ENCODE peak calls at places on chromosomes 11 and 22, in seven cellular contexts. One of them, this sample, is unnamed. For H3K4me1, the result is how much of the 10 kb centered on the place peaks cover.

GRCh38 chr22:30266445-30267381 is at the start of gene OSM:
- DNase-seq in pancreas: no peak
- DNase-seq in right cardiac atrium: peak
- DNase-seq in ovary: no peak
- DNase-seq in small intestine: no peak
- DNase-seq in BE2C: no peak
- DNase-seq in OCI-LY7: peak
- DNase-seq in this sample: no peak

GRCh38 chr11:36214976-36215687 is 74.1 kb downstream of the COMMD9 start:
- DNase-seq in pancreas: no peak
- DNase-seq in right cardiac atrium: no peak
- DNase-seq in ovary: no peak
- DNase-seq in small intestine: peak
- DNase-seq in BE2C: no peak
- DNase-seq in OCI-LY7: no peak
- DNase-seq in this sample: no peak

GRCh38 chr22:32341122-32341740 is 16.4 kb upstream of the RFPL3 start:
- DNase-seq in pancreas: no peak
- DNase-seq in right cardiac atrium: no peak
- DNase-seq in ovary: no peak
- DNase-seq in small intestine: no peak
- DNase-seq in BE2C: no peak
- DNase-seq in OCI-LY7: no peak
- DNase-seq in this sample: no peak

GRCh38 chr11:66454828-66455227 is 11.9 kb upstream of the PELI3 start:
- DNase-seq in pancreas: no peak
- DNase-seq in right cardiac atrium: no peak
- DNase-seq in ovary: no peak
- DNase-seq in small intestine: no peak
- DNase-seq in BE2C: no peak
- DNase-seq in OCI-LY7: no peak
- DNase-seq in this sample: no peak

GRCh38 chr22:19149047-19149883 is 827 bp downstream of the GSC2 start:
- DNase-seq in pancreas: peak
- DNase-seq in right cardiac atrium: no peak
- DNase-seq in ovary: no peak
- DNase-seq in small intestine: peak
- DNase-seq in BE2C: no peak
- DNase-seq in OCI-LY7: no peak
- DNase-seq in this sample: no peak

GRCh38 chr22:28547132-28547842 is 132.4 kb downstream of the TTC28 start:
- DNase-seq in pancreas: no peak
- DNase-seq in right cardiac atrium: no peak
- DNase-seq in ovary: no peak
- DNase-seq in small intestine: no peak
- DNase-seq in BE2C: no peak
- DNase-seq in OCI-LY7: no peak
- DNase-seq in this sample: no peak

GRCh38 chr11:112610996-112611795 is 350.0 kb upstream of the NCAM1 start:
- DNase-seq in pancreas: no peak
- DNase-seq in right cardiac atrium: no peak
- DNase-seq in ovary: no peak
- DNase-seq in small intestine: no peak
- DNase-seq in BE2C: peak
- DNase-seq in OCI-LY7: no peak
- DNase-seq in this sample: no peak

GRCh38 chr22:26894766-26895485 is 237.5 kb downstream of the MIAT start:
- DNase-seq in pancreas: no peak
- DNase-seq in right cardiac atrium: no peak
- DNase-seq in ovary: no peak
- DNase-seq in small intestine: no peak
- DNase-seq in BE2C: no peak
- DNase-seq in OCI-LY7: no peak
- DNase-seq in this sample: no peak

GRCh38 chr22:39314251-39314971 is 5.0 kb downstream of the RPL3 start:
- DNase-seq in pancreas: no peak
- DNase-seq in right cardiac atrium: peak
- DNase-seq in ovary: no peak
- DNase-seq in small intestine: no peak
- DNase-seq in BE2C: peak
- DNase-seq in OCI-LY7: no peak
- DNase-seq in this sample: no peak

GRCh38 chr11:114587398-114587953 is 8.1 kb downstream of the NXPE4 start:
- DNase-seq in pancreas: no peak
- DNase-seq in right cardiac atrium: no peak
- DNase-seq in ovary: no peak
- DNase-seq in small intestine: no peak
- DNase-seq in BE2C: no peak
- DNase-seq in OCI-LY7: no peak
- DNase-seq in this sample: no peak

GRCh38 chr22:46233231-46233630 is 16.9 kb downstream of the CDPF1 start:
- DNase-seq in pancreas: peak
- DNase-seq in right cardiac atrium: peak
- DNase-seq in ovary: no peak
- DNase-seq in small intestine: no peak
- DNase-seq in BE2C: peak
- DNase-seq in OCI-LY7: no peak
- DNase-seq in this sample: no peak

GRCh38 chr22:49015993-49016908 is 811.4 kb downstream of the BRD1 start:
- DNase-seq in pancreas: no peak
- DNase-seq in right cardiac atrium: peak
- DNase-seq in ovary: peak
- DNase-seq in small intestine: no peak
- DNase-seq in BE2C: no peak
- DNase-seq in OCI-LY7: no peak
- DNase-seq in this sample: no peak

GRCh38 chr11:69598147-69598546 is 42.8 kb upstream of the CCND1 start:
- DNase-seq in pancreas: no peak
- DNase-seq in right cardiac atrium: no peak
- DNase-seq in ovary: no peak
- DNase-seq in small intestine: peak
- DNase-seq in BE2C: peak
- DNase-seq in OCI-LY7: peak
- DNase-seq in this sample: no peak

GRCh38 chr11:63132985-63133775 is 10.8 kb downstream of the SLC22A24 start:
- DNase-seq in pancreas: no peak
- DNase-seq in right cardiac atrium: no peak
- DNase-seq in ovary: no peak
- DNase-seq in small intestine: no peak
- DNase-seq in BE2C: no peak
- DNase-seq in OCI-LY7: no peak
- DNase-seq in this sample: no peak

GRCh38 chr11:9207229-9207628 is 57.9 kb downstream of the DENND5A start:
- DNase-seq in pancreas: no peak
- DNase-seq in right cardiac atrium: no peak
- DNase-seq in ovary: no peak
- DNase-seq in small intestine: no peak
- DNase-seq in BE2C: no peak
- DNase-seq in OCI-LY7: no peak
- DNase-seq in this sample: no peak

GRCh38 chr11:16356751-16357365 is 512 bp upstream of the SOX6 start:
- DNase-seq in pancreas: no peak
- DNase-seq in right cardiac atrium: peak
- DNase-seq in ovary: no peak
- DNase-seq in small intestine: no peak
- DNase-seq in BE2C: no peak
- DNase-seq in OCI-LY7: no peak
- DNase-seq in this sample: no peak

GRCh38 chr22:37208401-37209139 is 3.7 kb downstream of the SSTR3 start:
- DNase-seq in pancreas: no peak
- DNase-seq in right cardiac atrium: no peak
- DNase-seq in ovary: peak
- DNase-seq in small intestine: no peak
- DNase-seq in BE2C: no peak
- DNase-seq in OCI-LY7: no peak
- DNase-seq in this sample: no peak

DNA sequence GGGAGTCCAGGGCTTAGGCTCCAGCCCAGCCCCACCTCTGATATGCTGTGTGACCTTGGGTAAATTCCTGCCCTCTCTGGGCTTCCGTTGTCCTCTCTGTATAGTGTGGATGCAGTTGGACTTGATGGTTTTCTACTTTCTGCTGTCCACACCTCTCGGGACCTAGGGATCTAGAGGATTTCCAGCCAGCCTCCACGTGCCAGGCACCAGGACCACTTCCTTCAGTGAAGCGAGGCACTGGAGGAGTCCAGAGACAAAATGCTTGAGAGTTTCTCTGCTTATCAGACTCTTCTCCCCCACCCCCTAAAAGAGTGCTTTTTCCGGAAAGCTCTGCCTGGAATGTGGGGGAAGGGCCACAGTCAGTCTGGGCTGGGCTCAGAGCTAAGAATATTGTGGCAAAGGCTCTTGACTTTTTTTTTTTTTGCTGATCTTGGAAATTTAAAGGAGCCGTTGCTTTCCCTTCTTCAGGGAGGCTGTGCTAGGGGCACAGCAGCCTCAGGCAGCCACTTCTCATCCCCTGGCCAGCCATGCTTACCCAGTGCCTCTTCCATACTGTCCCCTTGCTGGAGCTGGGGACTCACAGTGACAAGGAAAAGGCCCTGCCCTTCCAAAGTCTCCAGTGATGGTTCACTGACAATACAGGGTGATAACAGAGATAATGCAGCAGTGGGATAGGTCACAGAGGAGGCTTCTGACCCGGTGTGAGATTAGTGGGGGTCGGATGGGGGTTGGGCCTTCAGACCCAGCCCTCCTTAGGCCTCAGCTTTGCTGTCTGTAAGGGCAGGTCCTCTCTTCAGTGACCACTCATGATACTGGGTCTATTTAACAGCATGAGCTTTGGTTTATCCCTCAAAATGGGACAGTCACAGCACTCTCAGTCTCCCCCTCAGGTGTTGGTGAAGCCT is 2.9 kb upstream of the SERPINH1 start:
- DNase-seq in pancreas: no peak
- DNase-seq in right cardiac atrium: peak
- DNase-seq in ovary: peak
- DNase-seq in small intestine: no peak
- DNase-seq in BE2C: no peak
- DNase-seq in OCI-LY7: no peak
- DNase-seq in this sample: no peak
- H3K4me1 ChIP-seq in pancreas: under half
- H3K4me1 ChIP-seq in right cardiac atrium: under half
- H3K4me1 ChIP-seq in ovary: under half
- H3K4me1 ChIP-seq in small intestine: under half
- H3K4me1 ChIP-seq in BE2C: under half
- H3K4me1 ChIP-seq in OCI-LY7: under half
- H3K4me1 ChIP-seq in this sample: under half

GRCh38 chr11:2882681-2883110 is 2.9 kb downstream of the CDKN1C start:
- DNase-seq in pancreas: peak
- DNase-seq in right cardiac atrium: peak
- DNase-seq in ovary: no peak
- DNase-seq in small intestine: no peak
- DNase-seq in BE2C: no peak
- DNase-seq in OCI-LY7: no peak
- DNase-seq in this sample: no peak

GRCh38 chr11:2885017-2885675 is 429 bp downstream of the CDKN1C start:
- DNase-seq in pancreas: peak
- DNase-seq in right cardiac atrium: peak
- DNase-seq in ovary: peak
- DNase-seq in small intestine: peak
- DNase-seq in BE2C: no peak
- DNase-seq in OCI-LY7: no peak
- DNase-seq in this sample: peak

GRCh38 chr11:2884424-2884815 is 1.2 kb downstream of the CDKN1C start:
- DNase-seq in pancreas: peak
- DNase-seq in right cardiac atrium: peak
- DNase-seq in ovary: peak
- DNase-seq in small intestine: no peak
- DNase-seq in BE2C: no peak
- DNase-seq in OCI-LY7: no peak
- DNase-seq in this sample: peak

GRCh38 chr11:2885676-2886081 is at the start of gene CDKN1C:
- DNase-seq in pancreas: peak
- DNase-seq in right cardiac atrium: peak
- DNase-seq in ovary: peak
- DNase-seq in small intestine: peak
- DNase-seq in BE2C: peak
- DNase-seq in OCI-LY7: peak
- DNase-seq in this sample: peak

DNA sequence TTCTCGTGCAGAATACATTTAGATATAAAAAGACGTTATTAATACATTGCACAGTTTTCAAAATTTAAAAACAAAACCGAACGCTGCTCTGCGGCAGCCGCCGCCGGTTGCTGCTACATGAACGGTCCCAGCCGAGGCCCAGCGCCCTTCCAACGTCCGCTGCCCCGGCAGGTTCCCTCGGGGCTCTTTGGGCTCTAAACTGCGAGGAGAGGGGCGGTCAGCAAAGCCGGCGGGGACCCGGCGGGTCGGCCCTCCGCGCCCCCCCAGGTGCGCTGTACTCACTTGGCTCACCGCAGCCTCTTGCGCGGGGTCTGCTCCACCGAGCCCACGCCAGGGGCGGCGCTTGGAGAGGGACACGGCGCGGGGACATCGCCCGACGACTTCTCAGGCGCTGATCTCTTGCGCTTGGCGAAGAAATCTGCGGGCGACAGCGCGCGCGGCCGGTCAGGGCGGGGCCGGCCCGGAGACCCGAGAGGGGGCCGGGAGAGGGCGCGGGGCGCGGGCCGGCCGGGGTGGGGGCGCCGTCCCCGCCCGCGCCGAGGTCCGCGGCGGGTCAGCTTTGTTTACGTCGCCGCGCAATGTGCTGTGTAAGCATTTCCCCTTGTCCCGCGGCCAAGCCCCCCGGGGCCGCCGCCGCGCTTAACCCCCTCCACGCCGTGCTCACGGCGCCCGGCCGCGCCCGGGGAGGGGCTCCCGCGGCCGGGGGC is 1.7 kb downstream of the CDKN1C start:
- DNase-seq in pancreas: peak
- DNase-seq in right cardiac atrium: peak
- DNase-seq in ovary: peak
- DNase-seq in small intestine: no peak
- DNase-seq in BE2C: no peak
- DNase-seq in OCI-LY7: no peak
- DNase-seq in this sample: peak
- H3K4me1 ChIP-seq in pancreas: under half
- H3K4me1 ChIP-seq in right cardiac atrium: under half
- H3K4me1 ChIP-seq in ovary: under half
- H3K4me1 ChIP-seq in small intestine: under half
- H3K4me1 ChIP-seq in BE2C: under half
- H3K4me1 ChIP-seq in OCI-LY7: under half
- H3K4me1 ChIP-seq in this sample: under half

GRCh38 chr22:23598805-23599518 is 18.9 kb upstream of the IGLL1 start:
- DNase-seq in pancreas: no peak
- DNase-seq in right cardiac atrium: no peak
- DNase-seq in ovary: no peak
- DNase-seq in small intestine: no peak
- DNase-seq in BE2C: no peak
- DNase-seq in OCI-LY7: no peak
- DNase-seq in this sample: no peak
- H3K4me1 ChIP-seq in pancreas: under half
- H3K4me1 ChIP-seq in right cardiac atrium: under half
- H3K4me1 ChIP-seq in ovary: under half
- H3K4me1 ChIP-seq in small intestine: under half
- H3K4me1 ChIP-seq in BE2C: under half
- H3K4me1 ChIP-seq in OCI-LY7: under half
- H3K4me1 ChIP-seq in this sample: under half

DNA sequence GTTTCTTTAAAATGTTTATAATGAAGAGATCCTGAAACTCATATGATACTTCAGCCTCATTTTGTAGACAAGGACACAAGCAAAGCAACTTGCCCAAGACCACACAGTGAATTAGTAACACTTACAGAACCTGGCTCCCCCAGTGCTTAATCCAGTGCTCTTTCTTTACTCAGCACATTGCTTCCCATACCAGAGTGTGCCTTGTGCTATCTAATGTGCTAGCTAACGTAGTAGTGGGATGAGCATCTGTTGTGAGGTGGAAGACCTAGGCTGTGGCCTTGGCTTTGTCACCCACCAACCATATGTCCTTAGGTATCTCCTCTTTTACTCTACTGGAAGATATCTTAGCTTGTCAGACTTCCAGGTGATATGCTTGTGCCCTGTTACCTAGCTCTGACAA is 5.1 kb downstream of the SPCS2 start:
- DNase-seq in pancreas: no peak
- DNase-seq in right cardiac atrium: no peak
- DNase-seq in ovary: no peak
- DNase-seq in small intestine: no peak
- DNase-seq in BE2C: no peak
- DNase-seq in OCI-LY7: no peak
- DNase-seq in this sample: no peak
- H3K4me1 ChIP-seq in pancreas: under half
- H3K4me1 ChIP-seq in right cardiac atrium: under half
- H3K4me1 ChIP-seq in ovary: under half
- H3K4me1 ChIP-seq in small intestine: under half
- H3K4me1 ChIP-seq in BE2C: under half
- H3K4me1 ChIP-seq in OCI-LY7: under half
- H3K4me1 ChIP-seq in this sample: half or more